ENCODE peak calls at places on chromosomes 2 and 18, in four cellular contexts. H is WERI-Rb-1, S is coronary artery, T is ELR. B is an unnamed sample.

GRCh38 chr2:143468341-143468888 is 339.2 kb downstream of the ARHGAP15 start:
- DNase-seq in H (no peak), S (no peak), T (no peak), B (no peak)

GRCh38 chr2:58098254-58099096 is 51.9 kb downstream of the VRK2 start:
- DNase-seq in H (no peak), S (no peak), T (peak; percentile 83), B (peak; percentile 84)

GRCh38 chr18:24817150-24818068 is 357.0 kb downstream of the HRH4 start:
- DNase-seq in H (no peak), S (no peak), T (no peak), B (no peak)

GRCh38 chr18:75880913-75881504 is 453.5 kb upstream of the SMIM21 start:
- DNase-seq in H (peak; percentile 70), S (no peak), T (no peak), B (no peak)

GRCh38 chr2:5539281-5540211 is 152.6 kb upstream of the SOX11 start:
- DNase-seq in H (no peak), S (no peak), T (no peak), B (no peak)

GRCh38 chr2:239014458-239014857 is 166.6 kb downstream of the TWIST2 start:
- DNase-seq in H (no peak), S (no peak), T (no peak), B (no peak)

GRCh38 chr2:170928036-170928823 is 823 bp upstream of the GORASP2 start:
- DNase-seq in H (no peak), S (no peak), T (peak; percentile 28), B (peak; percentile 41)

GRCh38 chr2:236951830-236952475 is 133.7 kb upstream of the COPS8 start:
- DNase-seq in H (peak; percentile 84), S (peak; percentile 9), T (no peak), B (no peak)

GRCh38 chr2:33322607-33323006 is 153.8 kb upstream of the RASGRP3 start:
- DNase-seq in H (no peak), S (no peak), T (no peak), B (no peak)

GRCh38 chr2:206713770-206714169 is 4.4 kb downstream of the DYTN start:
- DNase-seq in H (no peak), S (no peak), T (no peak), B (no peak)

GRCh38 chr2:230441188-230441897 is 25.3 kb downstream of the SP100 start:
- DNase-seq in H (no peak), S (no peak), T (no peak), B (no peak)

GRCh38 chr2:37654419-37654818 is 17.0 kb downstream of the CDC42EP3 start:
- DNase-seq in H (no peak), S (no peak), T (no peak), B (no peak)

B was measured in epithelial cell of esophagus.